ENCODE peak calls at places on chromosomes 16 and 17, in seven cellular contexts. E is BJ, X is upper lobe of left lung, N is mucosa of descending colon, I is right cardiac atrium, Q is heart right ventricle, V is aorta. W is an unnamed sample.

GRCh38 chr17:66406701-66407644 is 104.6 kb downstream of the PRKCA start:
- DNase-seq in E (no peak), X (no peak), N (no peak), I (no peak), Q (no peak), V (no peak), W (no peak)

GRCh38 chr17:50165066-50165465 is 739 bp upstream of the SGCA start:
- DNase-seq in E (no peak), X (no peak), N (peak; percentile 18), I (peak; percentile 7), Q (no peak), V (peak; percentile 52), W (no peak)

GRCh38 chr17:66135219-66135618 is 56.7 kb downstream of the CEP112 start:
- DNase-seq in E (no peak), X (no peak), N (no peak), I (no peak), Q (no peak), V (no peak), W (no peak)

GRCh38 chr16:20388854-20389253 is 15.7 kb downstream of the PDILT start:
- DNase-seq in E (no peak), X (no peak), N (no peak), I (no peak), Q (no peak), V (no peak), W (no peak)

GRCh38 chr17:2292100-2292499 is 11.5 kb downstream of the SMG6 start:
- DNase-seq in E (no peak), X (no peak), N (no peak), I (no peak), Q (no peak), V (no peak), W (no peak)

GRCh38 chr17:37259030-37259735 is 116.6 kb upstream of the C17orf78 start:
- DNase-seq in E (no peak), X (no peak), N (no peak), I (no peak), Q (no peak), V (no peak), W (no peak)

GRCh38 chr17:81401727-81402529 is 6.7 kb downstream of the BAHCC1 start:
- DNase-seq in E (no peak), X (no peak), N (no peak), I (peak; percentile 51), Q (peak; percentile 69), V (no peak), W (no peak)

GRCh38 chr16:30923554-30924085 is at the start of gene FBXL19:
- DNase-seq in E (no peak), X (no peak), N (peak; percentile 78), I (peak; percentile 64), Q (peak; percentile 60), V (peak; percentile 80), W (no peak)

GRCh38 chr17:48192321-48192731 is 84.8 kb downstream of the SNX11 start:
- DNase-seq in E (no peak), X (no peak), N (no peak), I (no peak), Q (no peak), V (no peak), W (no peak)

GRCh38 chr17:58231644-58232043 is 6.7 kb upstream of the LPO start:
- DNase-seq in E (no peak), X (no peak), N (no peak), I (no peak), Q (no peak), V (no peak), W (no peak)

GRCh38 chr17:79907855-79908254 is 68.6 kb upstream of the CBX4 start:
- DNase-seq in E (peak; percentile 1), X (peak; percentile 72), N (peak; percentile 64), I (peak; percentile 64), Q (no peak), V (peak; percentile 73), W (no peak)

GRCh38 chr16:58417600-58417999 is 25.3 kb downstream of the GINS3 start:
- DNase-seq in E (no peak), X (no peak), N (no peak), I (no peak), Q (no peak), V (no peak), W (no peak)

GRCh38 chr17:38430822-38431221 is 2.6 kb downstream of the ARHGAP23 start:
- DNase-seq in E (no peak), X (no peak), N (no peak), I (no peak), Q (no peak), V (no peak), W (no peak)
- H3K4me3 ChIP-seq in E (no peak overlapping the region), X (no peak overlapping the region), N (no peak overlapping the region), I (no peak overlapping the region), Q (no peak overlapping the region), V (no peak overlapping the region), W (peak overlapping the region; percentile 23)

GRCh38 chr17:73575470-73576235 is 68.6 kb downstream of the SDK2 start:
- DNase-seq in E (no peak), X (no peak), N (no peak), I (no peak), Q (no peak), V (no peak), W (no peak)
- H3K4me3 ChIP-seq in E (no peak overlapping the region), X (no peak overlapping the region), N (no peak overlapping the region), I (no peak overlapping the region), Q (no peak overlapping the region), V (no peak overlapping the region), W (no peak overlapping the region)

GRCh38 chr16:71460246-71460645 is 1.8 kb downstream of the ZNF23 start:
- DNase-seq in E (peak; percentile 79), X (no peak), N (no peak), I (no peak), Q (no peak), V (no peak), W (peak; percentile 73)
- H3K4me3 ChIP-seq in E (no peak overlapping the region), X (no peak overlapping the region), N (no peak overlapping the region), I (no peak overlapping the region), Q (no peak overlapping the region), V (no peak overlapping the region), W (peak overlapping the region; percentile 10)

GRCh38 chr17:78861229-78861628 is 20.6 kb upstream of the USP36 start:
- DNase-seq in E (no peak), X (no peak), N (no peak), I (no peak), Q (no peak), V (no peak), W (no peak)
- H3K4me3 ChIP-seq in E (no peak overlapping the region), X (no peak overlapping the region), N (no peak overlapping the region), I (no peak overlapping the region), Q (no peak overlapping the region), V (no peak overlapping the region), W (no peak overlapping the region)